ENCODE peak calls at places on chromosomes 7 and 10, in five cellular contexts. One of them, this sample, is unnamed.

GRCh38 chr10:103618575-103619423 is 125.3 kb downstream of the NEURL1 start:
- DNase-seq in neuronal stem cell: no peak
- DNase-seq in CD8-positive, alpha-beta T cell: no peak
- DNase-seq in endothelial cell of umbilical vein: no peak
- DNase-seq in A549: no peak
- DNase-seq in this sample: peak; percentile 30

GRCh38 chr10:110144526-110144925 is 62.9 kb upstream of the MXI1 start:
- DNase-seq in A549: no peak
- DNase-seq in CD8-positive, alpha-beta T cell: no peak
- DNase-seq in neuronal stem cell: no peak
- DNase-seq in endothelial cell of umbilical vein: no peak
- DNase-seq in this sample: no peak

GRCh38 chr10:132382231-132382922 is 14.6 kb upstream of the PWWP2B start:
- DNase-seq in endothelial cell of umbilical vein: no peak
- DNase-seq in CD8-positive, alpha-beta T cell: no peak
- DNase-seq in A549: no peak
- DNase-seq in neuronal stem cell: no peak
- DNase-seq in this sample: no peak

GRCh38 chr7:109094-109493 is 83.3 kb upstream of the FAM20C start:
- DNase-seq in endothelial cell of umbilical vein: no peak
- DNase-seq in A549: no peak
- DNase-seq in CD8-positive, alpha-beta T cell: no peak
- DNase-seq in neuronal stem cell: no peak
- DNase-seq in this sample: no peak

GRCh38 chr7:156347132-156347531 is 293.4 kb upstream of the RNF32 start:
- DNase-seq in neuronal stem cell: no peak
- DNase-seq in CD8-positive, alpha-beta T cell: no peak
- DNase-seq in A549: no peak
- DNase-seq in endothelial cell of umbilical vein: no peak
- DNase-seq in this sample: no peak

GRCh38 chr10:11197266-11197712 is 179.6 kb downstream of the CELF2 start:
- DNase-seq in CD8-positive, alpha-beta T cell: no peak
- DNase-seq in endothelial cell of umbilical vein: no peak
- DNase-seq in neuronal stem cell: no peak
- DNase-seq in A549: no peak
- DNase-seq in this sample: no peak

GRCh38 chr10:129956285-129956649 is 7.8 kb downstream of the EBF3 start:
- DNase-seq in endothelial cell of umbilical vein: no peak
- DNase-seq in A549: no peak
- DNase-seq in neuronal stem cell: no peak
- DNase-seq in CD8-positive, alpha-beta T cell: no peak
- DNase-seq in this sample: no peak

GRCh38 chr7:116776046-116776445 is 86.3 kb upstream of the CAPZA2 start:
- DNase-seq in CD8-positive, alpha-beta T cell: no peak
- DNase-seq in endothelial cell of umbilical vein: no peak
- DNase-seq in A549: no peak
- DNase-seq in neuronal stem cell: no peak
- DNase-seq in this sample: no peak

GRCh38 chr10:89954787-89955566 is 253.6 kb downstream of the KIF20B start:
- DNase-seq in neuronal stem cell: no peak
- DNase-seq in A549: no peak
- DNase-seq in endothelial cell of umbilical vein: peak; percentile 4
- DNase-seq in CD8-positive, alpha-beta T cell: no peak
- DNase-seq in this sample: no peak

GRCh38 chr7:115976651-115977050 is 53.9 kb downstream of the TFEC start:
- DNase-seq in endothelial cell of umbilical vein: no peak
- DNase-seq in neuronal stem cell: no peak
- DNase-seq in A549: no peak
- DNase-seq in CD8-positive, alpha-beta T cell: no peak
- DNase-seq in this sample: no peak

GRCh38 chr10:119535310-119535709 is 7.2 kb downstream of the RGS10 start:
- DNase-seq in A549: no peak
- DNase-seq in endothelial cell of umbilical vein: no peak
- DNase-seq in neuronal stem cell: no peak
- DNase-seq in CD8-positive, alpha-beta T cell: no peak
- DNase-seq in this sample: no peak

GRCh38 chr10:130222381-130222780 is 86.2 kb downstream of the GLRX3 start:
- DNase-seq in A549: no peak
- DNase-seq in endothelial cell of umbilical vein: no peak
- DNase-seq in CD8-positive, alpha-beta T cell: no peak
- DNase-seq in neuronal stem cell: no peak
- DNase-seq in this sample: no peak

GRCh38 chr7:6451224-6451705 is 3.5 kb upstream of the DAGLB start:
- DNase-seq in A549: no peak
- DNase-seq in neuronal stem cell: no peak
- DNase-seq in CD8-positive, alpha-beta T cell: no peak
- DNase-seq in endothelial cell of umbilical vein: no peak
- DNase-seq in this sample: no peak

GRCh38 chr10:80522756-80523363 is 14.8 kb upstream of the SH2D4B start:
- DNase-seq in CD8-positive, alpha-beta T cell: no peak
- DNase-seq in endothelial cell of umbilical vein: no peak
- DNase-seq in neuronal stem cell: no peak
- DNase-seq in A549: no peak
- DNase-seq in this sample: no peak

GRCh38 chr10:88800152-88801125 is 2.1 kb upstream of the LIPM start:
- DNase-seq in endothelial cell of umbilical vein: no peak
- DNase-seq in A549: no peak
- DNase-seq in CD8-positive, alpha-beta T cell: no peak
- DNase-seq in neuronal stem cell: no peak
- DNase-seq in this sample: no peak

GRCh38 chr7:43864126-43864525 is 5.2 kb downstream of the MRPS24 start:
- DNase-seq in CD8-positive, alpha-beta T cell: no peak
- DNase-seq in endothelial cell of umbilical vein: no peak
- DNase-seq in neuronal stem cell: no peak
- DNase-seq in A549: no peak
- DNase-seq in this sample: no peak

GRCh38 chr7:3289996-3290395 is 11.1 kb upstream of the SDK1 start:
- DNase-seq in endothelial cell of umbilical vein: no peak
- DNase-seq in CD8-positive, alpha-beta T cell: no peak
- DNase-seq in neuronal stem cell: no peak
- DNase-seq in A549: no peak
- DNase-seq in this sample: no peak

GRCh38 chr10:105770813-105771212 is 1129.7 kb downstream of the SORCS3 start:
- DNase-seq in CD8-positive, alpha-beta T cell: no peak
- DNase-seq in endothelial cell of umbilical vein: no peak
- DNase-seq in neuronal stem cell: no peak
- DNase-seq in A549: no peak
- DNase-seq in this sample: no peak

GRCh38 chr7:18564779-18565178 is 69.2 kb downstream of the HDAC9 start:
- DNase-seq in CD8-positive, alpha-beta T cell: no peak
- DNase-seq in A549: no peak
- DNase-seq in neuronal stem cell: no peak
- DNase-seq in endothelial cell of umbilical vein: no peak
- DNase-seq in this sample: no peak

GRCh38 chr7:1899201-1899600 is 229.1 kb downstream of the ELFN1 start:
- DNase-seq in neuronal stem cell: no peak
- DNase-seq in A549: no peak
- DNase-seq in CD8-positive, alpha-beta T cell: no peak
- DNase-seq in endothelial cell of umbilical vein: no peak
- DNase-seq in this sample: no peak

GRCh38 chr10:110169586-110169985 is 37.8 kb upstream of the MXI1 start:
- DNase-seq in CD8-positive, alpha-beta T cell: peak; percentile 25
- DNase-seq in endothelial cell of umbilical vein: no peak
- DNase-seq in A549: no peak
- DNase-seq in neuronal stem cell: no peak
- DNase-seq in this sample: no peak

GRCh38 chr10:85157206-85157605 is 828.8 kb downstream of the CCSER2 start:
- DNase-seq in A549: no peak
- DNase-seq in CD8-positive, alpha-beta T cell: no peak
- DNase-seq in endothelial cell of umbilical vein: no peak
- DNase-seq in neuronal stem cell: no peak
- DNase-seq in this sample: no peak

GRCh38 chr10:132389631-132390454 is 7.2 kb upstream of the PWWP2B start:
- DNase-seq in endothelial cell of umbilical vein: no peak
- DNase-seq in A549: no peak
- DNase-seq in CD8-positive, alpha-beta T cell: no peak
- DNase-seq in neuronal stem cell: no peak
- DNase-seq in this sample: no peak

GRCh38 chr7:158444501-158445420 is 142.9 kb downstream of the PTPRN2 start:
- DNase-seq in A549: no peak
- DNase-seq in neuronal stem cell: no peak
- DNase-seq in CD8-positive, alpha-beta T cell: peak; percentile 37
- DNase-seq in endothelial cell of umbilical vein: no peak
- DNase-seq in this sample: no peak

GRCh38 chr10:72638586-72639440 is 12.9 kb upstream of the MICU1 start:
- DNase-seq in CD8-positive, alpha-beta T cell: no peak
- DNase-seq in neuronal stem cell: no peak
- DNase-seq in A549: peak; percentile 80
- DNase-seq in endothelial cell of umbilical vein: no peak
- DNase-seq in this sample: no peak

GRCh38 chr7:92778972-92779371 is 57.4 kb downstream of the CDK6 start:
- DNase-seq in neuronal stem cell: no peak
- DNase-seq in A549: no peak
- DNase-seq in CD8-positive, alpha-beta T cell: no peak
- DNase-seq in endothelial cell of umbilical vein: no peak
- DNase-seq in this sample: no peak

GRCh38 chr10:133451346-133451745 is 2.4 kb upstream of the SCART1 start:
- DNase-seq in CD8-positive, alpha-beta T cell: no peak
- DNase-seq in endothelial cell of umbilical vein: no peak
- DNase-seq in A549: no peak
- DNase-seq in neuronal stem cell: no peak
- DNase-seq in this sample: no peak

GRCh38 chr10:33267708-33268107 is 66.8 kb downstream of the NRP1 start:
- DNase-seq in neuronal stem cell: no peak
- DNase-seq in A549: no peak
- DNase-seq in CD8-positive, alpha-beta T cell: no peak
- DNase-seq in endothelial cell of umbilical vein: no peak
- DNase-seq in this sample: no peak

GRCh38 chr10:117352724-117353123 is 22.5 kb downstream of the PDZD8 start:
- DNase-seq in neuronal stem cell: no peak
- DNase-seq in CD8-positive, alpha-beta T cell: no peak
- DNase-seq in A549: no peak
- DNase-seq in endothelial cell of umbilical vein: no peak
- DNase-seq in this sample: no peak
- H3K27ac ChIP-seq in neuronal stem cell: no peak overlapping the region
- H3K27ac ChIP-seq in CD8-positive, alpha-beta T cell: no peak overlapping the region
- H3K27ac ChIP-seq in A549: no peak overlapping the region
- H3K27ac ChIP-seq in endothelial cell of umbilical vein: no peak overlapping the region
- H3K27ac ChIP-seq in this sample: no peak overlapping the region

GRCh38 chr7:25854059-25854458 is 297.9 kb upstream of the NFE2L3 start:
- DNase-seq in A549: no peak
- DNase-seq in neuronal stem cell: no peak
- DNase-seq in CD8-positive, alpha-beta T cell: no peak
- DNase-seq in endothelial cell of umbilical vein: peak; percentile 8
- DNase-seq in this sample: no peak
- H3K27ac ChIP-seq in A549: no peak overlapping the region
- H3K27ac ChIP-seq in neuronal stem cell: no peak overlapping the region
- H3K27ac ChIP-seq in CD8-positive, alpha-beta T cell: no peak overlapping the region
- H3K27ac ChIP-seq in endothelial cell of umbilical vein: no peak overlapping the region
- H3K27ac ChIP-seq in this sample: no peak overlapping the region

GRCh38 chr7:100830396-100830795 is 3.1 kb upstream of the EPHB4 start:
- DNase-seq in neuronal stem cell: no peak
- DNase-seq in A549: no peak
- DNase-seq in CD8-positive, alpha-beta T cell: no peak
- DNase-seq in endothelial cell of umbilical vein: no peak
- DNase-seq in this sample: no peak

GRCh38 chr7:100826546-100827329 is 585 bp downstream of the EPHB4 start:
- DNase-seq in A549: no peak
- DNase-seq in endothelial cell of umbilical vein: peak; percentile 24
- DNase-seq in neuronal stem cell: no peak
- DNase-seq in CD8-positive, alpha-beta T cell: no peak
- DNase-seq in this sample: no peak

GRCh38 chr7:100827330-100828226 is at the start of gene EPHB4:
- DNase-seq in endothelial cell of umbilical vein: peak; percentile 88
- DNase-seq in neuronal stem cell: peak; percentile 90
- DNase-seq in CD8-positive, alpha-beta T cell: no peak
- DNase-seq in A549: peak; percentile 73
- DNase-seq in this sample: no peak

GRCh38 chr7:100832281-100832633 is 4.9 kb upstream of the EPHB4 start:
- DNase-seq in neuronal stem cell: no peak
- DNase-seq in A549: no peak
- DNase-seq in endothelial cell of umbilical vein: no peak
- DNase-seq in CD8-positive, alpha-beta T cell: no peak
- DNase-seq in this sample: no peak

GRCh38 chr7:100829150-100829716 is 1.9 kb upstream of the EPHB4 start:
- DNase-seq in A549: no peak
- DNase-seq in endothelial cell of umbilical vein: peak; percentile 98
- DNase-seq in neuronal stem cell: no peak
- DNase-seq in CD8-positive, alpha-beta T cell: no peak
- DNase-seq in this sample: no peak
- H3K27ac ChIP-seq in A549: no peak overlapping the region
- H3K27ac ChIP-seq in endothelial cell of umbilical vein: peak overlapping the region; percentile 94
- H3K27ac ChIP-seq in neuronal stem cell: no peak overlapping the region
- H3K27ac ChIP-seq in CD8-positive, alpha-beta T cell: no peak overlapping the region
- H3K27ac ChIP-seq in this sample: no peak overlapping the region

DNA sequence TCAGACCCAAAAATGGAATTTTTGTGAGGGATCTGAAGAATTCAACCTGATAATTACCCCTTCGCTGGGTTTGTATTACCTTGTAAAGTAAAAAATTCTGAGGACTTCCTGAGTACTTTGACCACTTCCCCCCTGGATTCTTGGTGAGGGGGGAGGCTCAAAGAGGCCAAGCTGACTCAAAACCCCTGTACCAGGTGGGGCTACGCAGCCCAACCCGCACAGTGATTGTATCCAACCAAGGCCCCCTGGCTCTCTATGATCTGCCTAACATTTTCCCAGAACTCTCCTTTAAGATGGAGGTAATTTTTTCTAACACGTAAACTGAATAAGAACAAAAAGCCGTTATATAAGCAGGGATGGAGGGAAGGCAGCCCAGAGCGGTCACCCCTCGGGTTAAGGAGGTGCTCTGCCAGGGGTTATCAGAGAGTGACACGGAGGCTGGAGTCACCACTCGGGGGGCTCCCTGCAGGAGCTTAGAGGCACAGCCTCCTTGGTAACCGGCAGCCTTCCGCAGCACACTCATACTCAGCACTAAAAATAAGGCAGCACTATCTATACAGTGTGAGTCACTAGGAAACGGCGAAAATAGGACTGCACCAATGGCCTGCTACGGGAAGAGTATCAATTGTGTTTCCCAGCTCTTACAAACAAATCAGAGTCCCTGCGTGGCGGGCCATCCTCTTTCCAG is 255.4 kb downstream of the ELMO1 start:
- DNase-seq in endothelial cell of umbilical vein: peak; percentile 56
- DNase-seq in neuronal stem cell: no peak
- DNase-seq in A549: no peak
- DNase-seq in CD8-positive, alpha-beta T cell: no peak
- DNase-seq in this sample: no peak
- H3K27ac ChIP-seq in endothelial cell of umbilical vein: peak overlapping the region; percentile 5
- H3K27ac ChIP-seq in neuronal stem cell: no peak overlapping the region
- H3K27ac ChIP-seq in A549: no peak overlapping the region
- H3K27ac ChIP-seq in CD8-positive, alpha-beta T cell: no peak overlapping the region
- H3K27ac ChIP-seq in this sample: peak overlapping the region; percentile 77

DNA sequence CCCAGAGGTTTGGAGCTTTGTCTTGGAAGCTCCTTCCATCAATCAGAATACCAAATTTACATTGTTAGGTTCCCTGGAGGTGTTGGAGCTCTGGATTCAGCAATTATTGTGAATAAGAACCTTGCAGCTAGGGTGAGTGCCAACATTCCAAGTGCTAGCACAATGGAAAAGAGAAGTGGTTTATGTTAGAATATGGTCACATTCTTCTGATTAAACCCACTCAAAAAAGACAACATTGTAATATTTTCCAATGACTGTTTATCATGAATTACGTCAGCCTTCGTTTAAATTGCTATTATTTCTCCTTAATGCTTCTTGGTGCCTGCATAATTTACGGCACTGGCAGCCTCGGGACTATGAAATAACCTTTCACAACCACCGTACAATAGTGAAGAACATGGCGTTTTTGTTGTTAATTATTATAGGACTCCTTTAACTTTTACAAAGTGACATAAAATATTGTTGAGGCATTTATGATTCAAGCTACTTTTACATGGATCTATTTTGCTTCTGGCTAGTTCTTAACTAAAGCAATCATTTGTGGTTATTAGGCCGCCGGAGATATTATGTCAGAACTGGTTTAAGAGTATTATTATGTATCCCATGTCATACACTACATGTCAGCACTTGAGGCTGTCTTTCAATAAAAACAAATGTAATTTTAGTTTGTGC is 117.7 kb downstream of the ARID5B start:
- DNase-seq in endothelial cell of umbilical vein: peak; percentile 79
- DNase-seq in A549: no peak
- DNase-seq in CD8-positive, alpha-beta T cell: no peak
- DNase-seq in neuronal stem cell: no peak
- DNase-seq in this sample: no peak
- H3K27ac ChIP-seq in endothelial cell of umbilical vein: no peak overlapping the region
- H3K27ac ChIP-seq in A549: no peak overlapping the region
- H3K27ac ChIP-seq in CD8-positive, alpha-beta T cell: no peak overlapping the region
- H3K27ac ChIP-seq in neuronal stem cell: no peak overlapping the region
- H3K27ac ChIP-seq in this sample: no peak overlapping the region